ENCODE peak calls at places on chromosomes 2 and 18, in seven cellular contexts. H is mesendoderm, B is IMR-90, S is neuronal stem cell, W is trophoblast cell, Q is H1, P is mesenchymal stem cell. O is an unnamed sample.

GRCh38 chr2:134360750-134361487 is 107.0 kb downstream of the MGAT5 start:
- DNase-seq in H (no peak), B (no peak), S (no peak), W (no peak), Q (no peak), P (no peak), O (no peak)

GRCh38 chr2:174331731-174332606 is 2.8 kb upstream of the SP9 start:
- DNase-seq in H (no peak), B (no peak), S (peak), W (no peak), Q (no peak), P (peak), O (peak)

GRCh38 chr18:25284861-25285574 is 66.9 kb downstream of the ZNF521 start:
- DNase-seq in H (peak), B (peak), S (no peak), W (no peak), Q (no peak), P (peak), O (no peak)

GRCh38 chr2:26645792-26646191 is 4.6 kb upstream of the CIB4 start:
- DNase-seq in H (no peak), B (no peak), S (no peak), W (no peak), Q (no peak), P (no peak), O (no peak)

GRCh38 chr2:68994864-68995263 is 18.1 kb upstream of the ANTXR1 start:
- DNase-seq in H (peak), B (peak), S (no peak), W (peak), Q (no peak), P (no peak), O (no peak)

GRCh38 chr2:15983496-15983895 is 43.1 kb downstream of the MYCN start:
- DNase-seq in H (no peak), B (no peak), S (no peak), W (no peak), Q (no peak), P (no peak), O (no peak)

GRCh38 chr18:9890957-9891356 is 5.2 kb downstream of the TXNDC2 start:
- DNase-seq in H (no peak), B (no peak), S (no peak), W (no peak), Q (no peak), P (no peak), O (no peak)

GRCh38 chr18:62625019-62625418 is 90.3 kb upstream of the PHLPP1 start:
- DNase-seq in H (no peak), B (no peak), S (no peak), W (no peak), Q (no peak), P (no peak), O (no peak)

GRCh38 chr18:48868468-48869466 is 82.0 kb downstream of the SMAD7 start:
- DNase-seq in H (no peak), B (peak), S (no peak), W (peak), Q (no peak), P (no peak), O (no peak)

GRCh38 chr18:9643549-9643948 is 29.2 kb upstream of the PPP4R1 start:
- DNase-seq in H (peak), B (peak), S (peak), W (peak), Q (peak), P (peak), O (peak)

GRCh38 chr2:73110622-73111299 is 2.0 kb downstream of the RAB11FIP5 start:
- DNase-seq in H (no peak), B (peak), S (no peak), W (no peak), Q (no peak), P (peak), O (no peak)

GRCh38 chr2:95054016-95054415 is 28.5 kb downstream of the MAL start:
- DNase-seq in H (no peak), B (no peak), S (no peak), W (no peak), Q (no peak), P (no peak), O (no peak)

GRCh38 chr2:207892676-207893402 is 123.1 kb upstream of the FZD5 start:
- DNase-seq in H (no peak), B (no peak), S (no peak), W (no peak), Q (no peak), P (no peak), O (no peak)

GRCh38 chr2:7722212-7722910 is 805.1 kb downstream of the RNF144A start:
- DNase-seq in H (no peak), B (no peak), S (no peak), W (peak), Q (no peak), P (no peak), O (no peak)

GRCh38 chr2:202911203-202911512 is 315 bp downstream of the WDR12 start:
- DNase-seq in H (no peak), B (no peak), S (no peak), W (no peak), Q (no peak), P (no peak), O (no peak)

DNA sequence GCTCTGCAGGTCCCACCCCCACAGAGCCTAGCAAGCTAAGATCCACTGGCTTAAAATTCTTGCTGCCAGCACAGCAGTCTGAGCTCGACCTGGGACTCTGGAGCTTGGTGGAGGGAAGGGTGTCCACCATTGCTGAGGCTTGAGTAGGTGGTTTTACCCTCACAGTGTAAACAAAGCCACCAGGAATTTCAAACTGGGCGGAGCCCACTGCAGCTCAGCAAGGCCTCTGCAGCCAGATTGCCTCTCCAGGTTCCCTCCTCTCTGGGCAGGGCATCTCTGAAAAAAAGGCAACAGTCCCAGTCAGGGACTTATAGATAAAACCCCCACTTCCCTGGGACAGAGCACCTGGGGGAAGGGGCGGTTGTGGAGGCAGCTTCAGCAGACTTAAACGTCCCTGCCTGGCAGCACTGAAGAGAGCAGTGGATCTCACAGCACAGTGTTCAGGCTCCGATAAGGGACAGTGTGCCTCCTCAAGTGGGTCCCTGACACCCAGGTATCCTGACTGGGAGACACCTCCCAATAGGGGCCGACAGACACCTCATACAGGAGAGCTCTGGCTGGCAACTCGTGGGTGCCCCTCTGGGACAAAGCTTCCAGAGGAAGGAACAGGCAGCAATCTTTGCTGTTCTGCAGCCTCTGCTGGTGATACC is 20.0 kb upstream of the NEMP2 start:
- DNase-seq in H (peak), B (no peak), S (no peak), W (no peak), Q (no peak), P (no peak), O (peak)
- H2BK120ac ChIP-seq in H (no peak), B (no peak), S (no peak), W (no peak), Q (no peak), P (no peak), O (peak)

DNA sequence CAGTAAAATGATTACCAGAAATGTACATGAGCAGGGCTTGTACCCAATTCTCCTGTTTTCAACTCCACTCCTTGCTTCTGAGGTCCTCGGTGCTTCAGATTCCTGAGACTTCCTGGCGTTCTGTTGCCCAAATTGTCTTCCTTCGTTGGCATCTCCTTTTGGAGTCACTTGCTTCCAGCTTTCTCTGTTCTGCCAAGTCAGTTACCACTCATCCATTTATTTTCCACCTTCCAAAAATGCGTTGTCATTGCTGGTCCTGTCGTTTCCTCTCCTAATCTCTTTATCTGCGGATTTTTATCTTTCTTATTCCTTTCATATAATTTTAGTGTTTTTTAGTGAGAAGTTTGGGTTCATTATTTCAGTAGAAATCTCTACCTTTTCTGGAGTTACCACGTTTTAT is 18.5 kb upstream of the EFR3B start:
- DNase-seq in H (no peak), B (no peak), S (no peak), W (no peak), Q (no peak), P (no peak), O (no peak)
- H3K23ac ChIP-seq in H (no peak), B (no peak), S (no peak), W (no peak), Q (no peak), P (no peak), O (no peak)

GRCh38 chr2:168056242-168056641 is 191.2 kb downstream of the STK39 start:
- DNase-seq in H (peak), B (no peak), S (no peak), W (no peak), Q (no peak), P (no peak), O (no peak)
- H2BK120ac ChIP-seq in H (no peak), B (no peak), S (no peak), W (no peak), Q (no peak), P (no peak), O (no peak)

GRCh38 chr2:141464995-141465394 is 665.8 kb downstream of the LRP1B start:
- DNase-seq in H (no peak), B (no peak), S (no peak), W (no peak), Q (no peak), P (no peak), O (no peak)

GRCh38 chr2:141468746-141469145 is 662.1 kb downstream of the LRP1B start:
- DNase-seq in H (no peak), B (no peak), S (no peak), W (peak), Q (no peak), P (no peak), O (no peak)

GRCh38 chr2:141467331-141467730 is 663.5 kb downstream of the LRP1B start:
- DNase-seq in H (no peak), B (no peak), S (no peak), W (peak), Q (no peak), P (no peak), O (no peak)
- H3K23ac ChIP-seq in H (no peak), B (no peak), S (no peak), W (no peak), Q (no peak), P (no peak), O (no peak)

DNA sequence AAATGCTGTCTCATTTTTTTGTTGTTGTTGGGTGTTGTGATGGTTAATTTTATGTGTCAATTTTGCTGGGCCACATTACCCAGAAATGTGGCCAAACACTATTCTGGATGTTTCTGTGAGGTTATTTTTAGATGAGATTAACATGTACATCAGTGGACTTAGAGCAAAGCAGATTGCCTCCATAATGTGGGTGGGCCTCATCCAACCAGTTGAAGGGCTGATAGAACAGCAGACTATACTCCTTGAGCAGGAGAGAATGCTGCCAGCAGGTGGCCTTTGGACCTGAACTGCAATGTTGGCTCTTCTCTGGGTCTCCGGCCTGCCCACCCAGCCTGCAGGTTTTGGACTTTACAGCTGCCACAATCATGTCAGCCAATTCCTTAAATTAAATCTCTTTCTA is 169.0 kb downstream of the FTCDNL1 start:
- DNase-seq in H (no peak), B (no peak), S (no peak), W (no peak), Q (no peak), P (no peak), O (no peak)
- H2BK120ac ChIP-seq in H (no peak), B (no peak), S (no peak), W (no peak), Q (no peak), P (no peak), O (no peak)

GRCh38 chr2:204583773-204584172 is 38.5 kb downstream of the PARD3B start:
- DNase-seq in H (peak), B (no peak), S (no peak), W (no peak), Q (no peak), P (no peak), O (no peak)
- H3K23ac ChIP-seq in H (no peak), B (no peak), S (no peak), W (no peak), Q (no peak), P (no peak), O (no peak)

GRCh38 chr2:199842631-199843030 is 8.4 kb downstream of the FTCDNL1 start:
- DNase-seq in H (no peak), B (no peak), S (no peak), W (no peak), Q (no peak), P (no peak), O (no peak)
- H2BK120ac ChIP-seq in H (no peak), B (no peak), S (no peak), W (no peak), Q (no peak), P (no peak), O (no peak)

GRCh38 chr2:33084433-33084832 is 137.7 kb downstream of the LTBP1 start:
- DNase-seq in H (no peak), B (no peak), S (no peak), W (no peak), Q (no peak), P (peak), O (no peak)

GRCh38 chr2:33083671-33084387 is 137.1 kb downstream of the LTBP1 start:
- DNase-seq in H (no peak), B (no peak), S (no peak), W (no peak), Q (no peak), P (no peak), O (no peak)

GRCh38 chr2:33090553-33091134 is 143.9 kb downstream of the LTBP1 start:
- DNase-seq in H (no peak), B (no peak), S (no peak), W (no peak), Q (no peak), P (no peak), O (no peak)

GRCh38 chr2:33085646-33086045 is 138.9 kb downstream of the LTBP1 start:
- DNase-seq in H (no peak), B (no peak), S (no peak), W (no peak), Q (no peak), P (no peak), O (no peak)

DNA sequence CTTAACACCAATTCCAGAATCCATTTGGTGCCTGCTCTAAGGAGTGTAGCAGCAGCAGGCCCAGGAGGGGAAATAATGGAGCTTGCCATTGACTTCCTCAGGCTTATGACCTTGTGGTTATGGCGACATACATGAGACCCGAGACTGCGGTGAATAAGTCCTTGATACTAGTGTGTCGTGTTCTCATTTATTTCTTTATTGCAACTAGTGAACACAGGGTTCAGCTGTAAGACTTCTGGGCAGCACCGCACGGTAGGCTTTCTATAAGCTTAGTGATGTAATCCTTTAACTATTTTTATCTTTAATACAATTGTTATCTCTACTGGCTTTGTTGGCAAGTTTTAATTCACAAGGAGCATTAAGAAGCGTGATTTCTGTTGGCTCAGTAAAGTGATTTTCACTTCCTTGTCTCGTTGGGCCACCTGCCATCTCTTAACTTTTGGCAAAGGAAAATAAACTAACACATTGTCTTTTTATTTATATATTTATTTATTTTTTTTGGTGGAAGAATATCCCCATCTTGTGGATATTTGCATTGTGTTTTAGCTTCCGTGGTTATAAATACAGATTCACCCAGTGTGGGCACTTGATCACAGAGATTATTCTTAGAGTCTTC is 139.8 kb downstream of the LTBP1 start:
- DNase-seq in H (no peak), B (peak), S (no peak), W (no peak), Q (no peak), P (peak), O (no peak)
- H3K23ac ChIP-seq in H (no peak), B (peak), S (no peak), W (no peak), Q (no peak), P (no peak), O (no peak)

GRCh38 chr2:105117565-105117964 is 79.7 kb downstream of the MRPS9 start:
- DNase-seq in H (no peak), B (peak), S (no peak), W (no peak), Q (no peak), P (no peak), O (no peak)

GRCh38 chr2:105118960-105119359 is 81.1 kb downstream of the MRPS9 start:
- DNase-seq in H (peak), B (no peak), S (peak), W (no peak), Q (no peak), P (peak), O (peak)

GRCh38 chr2:105113616-105114275 is 75.9 kb downstream of the MRPS9 start:
- DNase-seq in H (peak), B (no peak), S (no peak), W (no peak), Q (no peak), P (no peak), O (no peak)

GRCh38 chr2:105114551-105114950 is 76.7 kb downstream of the MRPS9 start:
- DNase-seq in H (peak), B (peak), S (peak), W (no peak), Q (no peak), P (peak), O (no peak)

DNA sequence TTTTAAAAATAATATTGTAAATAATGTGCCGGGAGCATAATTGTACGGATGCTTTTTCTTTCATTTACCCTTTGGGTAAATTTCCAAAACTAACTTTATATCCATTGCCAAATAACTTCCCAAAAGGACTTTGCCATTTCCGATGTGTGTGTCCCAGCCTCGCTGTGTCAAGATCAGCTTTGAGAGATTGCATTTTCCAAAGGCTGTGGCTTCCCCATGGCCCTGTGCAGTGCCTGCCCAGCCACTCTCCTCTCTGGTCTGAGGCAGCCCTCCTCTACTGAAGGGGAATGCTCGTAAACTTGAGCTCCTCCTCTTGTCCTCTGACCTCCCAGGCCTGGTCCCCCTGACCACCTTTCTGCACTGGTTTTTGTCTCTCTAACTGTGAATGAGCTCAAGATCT is 78.5 kb downstream of the MRPS9 start:
- DNase-seq in H (no peak), B (no peak), S (no peak), W (no peak), Q (no peak), P (no peak), O (no peak)
- H2BK120ac ChIP-seq in H (no peak), B (no peak), S (no peak), W (no peak), Q (no peak), P (no peak), O (no peak)

GRCh38 chr2:10312437-10312957 is 9.8 kb downstream of the HPCAL1 start:
- DNase-seq in H (no peak), B (no peak), S (no peak), W (no peak), Q (no peak), P (no peak), O (no peak)
- H3K23ac ChIP-seq in H (no peak), B (no peak), S (no peak), W (no peak), Q (no peak), P (no peak), O (no peak)

O was measured in H9.